ENCODE peak calls at places on chromosomes 12 and 14, in five cellular contexts. One of them, this sample, is unnamed. For H3K4me1, the result is how much of the 10 kb centered on the place peaks cover.

GRCh38 chr14:60233251-60233650 is 15.8 kb upstream of the PPM1A start:
- DNase-seq in HCT116: no peak
- DNase-seq in tibial artery: no peak
- DNase-seq in neural progenitor cell: no peak
- DNase-seq in thyroid gland: no peak
- DNase-seq in this sample: no peak

GRCh38 chr12:123983822-123984485 is 10.9 kb downstream of the ZNF664 start:
- DNase-seq in thyroid gland: peak
- DNase-seq in neural progenitor cell: peak
- DNase-seq in HCT116: peak
- DNase-seq in tibial artery: peak
- DNase-seq in this sample: no peak

GRCh38 chr14:93234798-93235197 is 27.7 kb downstream of the UBR7 start:
- DNase-seq in thyroid gland: no peak
- DNase-seq in HCT116: no peak
- DNase-seq in tibial artery: no peak
- DNase-seq in neural progenitor cell: peak
- DNase-seq in this sample: no peak

GRCh38 chr14:69484444-69485113 is at the start of gene PLEKHD1:
- DNase-seq in thyroid gland: peak
- DNase-seq in HCT116: peak
- DNase-seq in neural progenitor cell: peak
- DNase-seq in tibial artery: no peak
- DNase-seq in this sample: no peak

GRCh38 chr14:71932229-71932951 is at the start of gene RGS6:
- DNase-seq in tibial artery: no peak
- DNase-seq in thyroid gland: no peak
- DNase-seq in neural progenitor cell: peak
- DNase-seq in HCT116: peak
- DNase-seq in this sample: peak

GRCh38 chr12:122850048-122850445 is 14.8 kb downstream of the HIP1R start:
- DNase-seq in neural progenitor cell: no peak
- DNase-seq in HCT116: no peak
- DNase-seq in thyroid gland: no peak
- DNase-seq in tibial artery: no peak
- DNase-seq in this sample: no peak

GRCh38 chr14:74437654-74438053 is 11.6 kb upstream of the SYNDIG1L start:
- DNase-seq in neural progenitor cell: peak
- DNase-seq in tibial artery: no peak
- DNase-seq in HCT116: no peak
- DNase-seq in thyroid gland: no peak
- DNase-seq in this sample: no peak

GRCh38 chr12:80598004-80598606 is 109.3 kb upstream of the MYF6 start:
- DNase-seq in HCT116: peak
- DNase-seq in tibial artery: no peak
- DNase-seq in neural progenitor cell: peak
- DNase-seq in thyroid gland: peak
- DNase-seq in this sample: no peak

GRCh38 chr12:121495746-121496145 is 85.1 kb downstream of the KDM2B start:
- DNase-seq in neural progenitor cell: no peak
- DNase-seq in thyroid gland: no peak
- DNase-seq in tibial artery: no peak
- DNase-seq in HCT116: no peak
- DNase-seq in this sample: no peak

GRCh38 chr12:71780207-71780822 is 25.7 kb downstream of the RAB21 start:
- DNase-seq in neural progenitor cell: peak
- DNase-seq in tibial artery: no peak
- DNase-seq in HCT116: peak
- DNase-seq in thyroid gland: peak
- DNase-seq in this sample: no peak

GRCh38 chr12:101881228-101881627 is 3.8 kb downstream of the DRAM1 start:
- DNase-seq in neural progenitor cell: no peak
- DNase-seq in thyroid gland: no peak
- DNase-seq in tibial artery: no peak
- DNase-seq in HCT116: no peak
- DNase-seq in this sample: no peak

GRCh38 chr14:21734457-21735074 is 60.9 kb upstream of the OR4E1 start:
- DNase-seq in HCT116: peak
- DNase-seq in neural progenitor cell: peak
- DNase-seq in thyroid gland: no peak
- DNase-seq in tibial artery: no peak
- DNase-seq in this sample: no peak

GRCh38 chr14:100115726-100116125 is 43.7 kb downstream of the DEGS2 start:
- DNase-seq in thyroid gland: no peak
- DNase-seq in HCT116: no peak
- DNase-seq in neural progenitor cell: no peak
- DNase-seq in tibial artery: no peak
- DNase-seq in this sample: no peak

GRCh38 chr12:131192951-131193350 is 239.2 kb downstream of the ADGRD1 start:
- DNase-seq in thyroid gland: no peak
- DNase-seq in HCT116: no peak
- DNase-seq in tibial artery: no peak
- DNase-seq in neural progenitor cell: no peak
- DNase-seq in this sample: no peak

GRCh38 chr14:59897757-59898383 is 22.1 kb upstream of the LRRC9 start:
- DNase-seq in thyroid gland: peak
- DNase-seq in tibial artery: peak
- DNase-seq in HCT116: peak
- DNase-seq in neural progenitor cell: peak
- DNase-seq in this sample: no peak

GRCh38 chr12:91043408-91043807 is 14.4 kb downstream of the KERA start:
- DNase-seq in neural progenitor cell: no peak
- DNase-seq in tibial artery: no peak
- DNase-seq in HCT116: no peak
- DNase-seq in thyroid gland: no peak
- DNase-seq in this sample: no peak

GRCh38 chr12:94644141-94644575 is 6.2 kb downstream of the TMCC3 start:
- DNase-seq in tibial artery: no peak
- DNase-seq in neural progenitor cell: no peak
- DNase-seq in HCT116: no peak
- DNase-seq in thyroid gland: no peak
- DNase-seq in this sample: no peak

GRCh38 chr14:94293578-94293924 is 483 bp upstream of the SERPINA10 start:
- DNase-seq in neural progenitor cell: no peak
- DNase-seq in tibial artery: no peak
- DNase-seq in thyroid gland: no peak
- DNase-seq in HCT116: no peak
- DNase-seq in this sample: no peak

GRCh38 chr14:61476737-61477410 is 155.5 kb downstream of the PRKCH start:
- DNase-seq in tibial artery: peak
- DNase-seq in neural progenitor cell: no peak
- DNase-seq in thyroid gland: peak
- DNase-seq in HCT116: no peak
- DNase-seq in this sample: peak

GRCh38 chr12:100229036-100229635 is 28.5 kb downstream of the ACTR6 start:
- DNase-seq in neural progenitor cell: no peak
- DNase-seq in tibial artery: no peak
- DNase-seq in HCT116: peak
- DNase-seq in thyroid gland: no peak
- DNase-seq in this sample: no peak

GRCh38 chr12:21418403-21418802 is 19.1 kb upstream of the PYROXD1 start:
- DNase-seq in tibial artery: no peak
- DNase-seq in neural progenitor cell: no peak
- DNase-seq in HCT116: no peak
- DNase-seq in thyroid gland: no peak
- DNase-seq in this sample: no peak

GRCh38 chr12:8045952-8046944 is 13.7 kb downstream of the FOXJ2 start:
- DNase-seq in neural progenitor cell: peak
- DNase-seq in tibial artery: peak
- DNase-seq in HCT116: no peak
- DNase-seq in thyroid gland: peak
- DNase-seq in this sample: peak

GRCh38 chr14:70398706-70399431 is 18.0 kb downstream of the SYNJ2BP start:
- DNase-seq in neural progenitor cell: no peak
- DNase-seq in tibial artery: no peak
- DNase-seq in thyroid gland: no peak
- DNase-seq in HCT116: no peak
- DNase-seq in this sample: no peak

GRCh38 chr14:71523630-71524320 is 408.5 kb upstream of the RGS6 start:
- DNase-seq in HCT116: no peak
- DNase-seq in tibial artery: no peak
- DNase-seq in neural progenitor cell: no peak
- DNase-seq in thyroid gland: no peak
- DNase-seq in this sample: no peak

GRCh38 chr12:117047810-117048584 is 51.2 kb downstream of the TESC start:
- DNase-seq in HCT116: no peak
- DNase-seq in thyroid gland: peak
- DNase-seq in neural progenitor cell: no peak
- DNase-seq in tibial artery: no peak
- DNase-seq in this sample: peak

GRCh38 chr14:104136472-104137296 is 1.7 kb upstream of the KIF26A start:
- DNase-seq in tibial artery: no peak
- DNase-seq in thyroid gland: no peak
- DNase-seq in HCT116: no peak
- DNase-seq in neural progenitor cell: peak
- DNase-seq in this sample: peak

GRCh38 chr12:27818421-27818918 is 38.4 kb upstream of the MANSC4 start:
- DNase-seq in neural progenitor cell: no peak
- DNase-seq in thyroid gland: no peak
- DNase-seq in HCT116: no peak
- DNase-seq in tibial artery: no peak
- DNase-seq in this sample: no peak

GRCh38 chr14:98900721-98901272 is 371.2 kb downstream of the BCL11B start:
- DNase-seq in neural progenitor cell: no peak
- DNase-seq in thyroid gland: peak
- DNase-seq in HCT116: no peak
- DNase-seq in tibial artery: no peak
- DNase-seq in this sample: no peak

GRCh38 chr12:96719671-96720362 is 187.2 kb upstream of the NEDD1 start:
- DNase-seq in thyroid gland: no peak
- DNase-seq in neural progenitor cell: no peak
- DNase-seq in tibial artery: no peak
- DNase-seq in HCT116: no peak
- DNase-seq in this sample: no peak

GRCh38 chr14:102584871-102585869 is 7.3 kb upstream of the RCOR1 start:
- DNase-seq in neural progenitor cell: peak
- DNase-seq in thyroid gland: no peak
- DNase-seq in tibial artery: no peak
- DNase-seq in HCT116: no peak
- DNase-seq in this sample: no peak

GRCh38 chr14:73494593-73494992 is 3.9 kb downstream of the RIOX1 start:
- DNase-seq in thyroid gland: no peak
- DNase-seq in tibial artery: no peak
- DNase-seq in HCT116: no peak
- DNase-seq in neural progenitor cell: no peak
- DNase-seq in this sample: no peak

GRCh38 chr12:52350021-52350620 is 17.2 kb downstream of the KRT85 start:
- DNase-seq in HCT116: no peak
- DNase-seq in tibial artery: no peak
- DNase-seq in thyroid gland: no peak
- DNase-seq in neural progenitor cell: no peak
- DNase-seq in this sample: no peak
- H3K4me1 ChIP-seq in HCT116: under half
- H3K4me1 ChIP-seq in tibial artery: under half
- H3K4me1 ChIP-seq in thyroid gland: half or more
- H3K4me1 ChIP-seq in neural progenitor cell: under half
- H3K4me1 ChIP-seq in this sample: under half

GRCh38 chr14:106670006-106670405 is 1143.6 kb downstream of the TMEM121 start:
- DNase-seq in thyroid gland: no peak
- DNase-seq in neural progenitor cell: no peak
- DNase-seq in tibial artery: no peak
- DNase-seq in HCT116: no peak
- DNase-seq in this sample: no peak

GRCh38 chr14:106662947-106663346 is 1136.6 kb downstream of the TMEM121 start:
- DNase-seq in HCT116: no peak
- DNase-seq in thyroid gland: no peak
- DNase-seq in tibial artery: no peak
- DNase-seq in neural progenitor cell: no peak
- DNase-seq in this sample: no peak

GRCh38 chr14:106666341-106666740 is 1140.0 kb downstream of the TMEM121 start:
- DNase-seq in tibial artery: no peak
- DNase-seq in HCT116: no peak
- DNase-seq in thyroid gland: no peak
- DNase-seq in neural progenitor cell: no peak
- DNase-seq in this sample: no peak

GRCh38 chr14:106665814-106666213 is 1139.4 kb downstream of the TMEM121 start:
- DNase-seq in tibial artery: no peak
- DNase-seq in HCT116: no peak
- DNase-seq in thyroid gland: no peak
- DNase-seq in neural progenitor cell: no peak
- DNase-seq in this sample: no peak
- TF ChIP-seq CTCF in tibial artery: no peak
- TF ChIP-seq CTCF in HCT116: no peak
- TF ChIP-seq CTCF in thyroid gland: no peak
- TF ChIP-seq CTCF in neural progenitor cell: no peak
- TF ChIP-seq CTCF in this sample: no peak

DNA sequence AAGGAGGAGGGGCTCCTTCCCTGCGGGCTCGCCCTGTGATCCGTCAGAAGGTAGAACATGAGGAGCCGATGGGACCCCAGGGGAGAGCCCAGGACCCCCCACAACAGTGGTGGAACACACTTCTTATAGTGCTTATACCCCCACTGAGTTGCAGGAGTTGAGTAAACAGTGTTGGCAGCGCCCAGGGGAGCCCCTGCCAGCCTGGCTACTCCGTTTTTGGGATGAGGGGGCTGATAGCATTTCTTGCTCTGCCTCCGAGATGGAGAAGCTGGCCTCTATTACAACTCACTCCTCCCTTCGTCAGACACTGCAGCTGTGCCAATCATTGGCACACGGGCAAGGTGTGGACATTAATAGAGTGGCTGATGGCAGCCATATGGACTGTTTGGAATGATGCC is 95.0 kb upstream of the TMPO start:
- DNase-seq in neural progenitor cell: no peak
- DNase-seq in thyroid gland: no peak
- DNase-seq in HCT116: no peak
- DNase-seq in tibial artery: no peak
- DNase-seq in this sample: no peak
- H3K4me1 ChIP-seq in neural progenitor cell: under half
- H3K4me1 ChIP-seq in thyroid gland: under half
- H3K4me1 ChIP-seq in HCT116: under half
- H3K4me1 ChIP-seq in tibial artery: under half
- H3K4me1 ChIP-seq in this sample: under half

GRCh38 chr12:47942327-47943230 is 20.8 kb upstream of the TMEM106C start:
- DNase-seq in thyroid gland: no peak
- DNase-seq in HCT116: no peak
- DNase-seq in tibial artery: no peak
- DNase-seq in neural progenitor cell: peak
- DNase-seq in this sample: no peak
- TF ChIP-seq CTCF in thyroid gland: peak
- TF ChIP-seq CTCF in HCT116: peak
- TF ChIP-seq CTCF in tibial artery: no peak
- TF ChIP-seq CTCF in neural progenitor cell: peak
- TF ChIP-seq CTCF in this sample: peak

GRCh38 chr12:62261876-62262275 is 1.7 kb downstream of the USP15 start:
- DNase-seq in tibial artery: no peak
- DNase-seq in neural progenitor cell: no peak
- DNase-seq in HCT116: no peak
- DNase-seq in thyroid gland: no peak
- DNase-seq in this sample: no peak
- H3K4me1 ChIP-seq in tibial artery: under half
- H3K4me1 ChIP-seq in neural progenitor cell: under half
- H3K4me1 ChIP-seq in HCT116: under half
- H3K4me1 ChIP-seq in thyroid gland: under half
- H3K4me1 ChIP-seq in this sample: half or more